ENCODE peak calls at places on chromosomes 3 and 15, in eight cellular contexts. F, D, E, Y, N, P, C and Q are unnamed samples.

GRCh38 chr3:177299250-177299649 is 102.0 kb upstream of the TBL1XR1 start:
- DNase-seq in P (no peak), D (no peak), F (no peak), E (no peak), N (no peak), C (no peak), Y (no peak), Q (no peak)

GRCh38 chr3:127698264-127699097 is 25.7 kb downstream of the ABTB1 start:
- DNase-seq in N (peak), Y (no peak), E (peak), F (no peak), D (no peak), C (no peak), P (peak), Q (no peak)

GRCh38 chr15:96293446-96293845 is 37.1 kb upstream of the NR2F2 start:
- DNase-seq in E (no peak), N (no peak), F (no peak), P (no peak), D (no peak), C (no peak), Y (no peak), Q (no peak)

GRCh38 chr3:121720163-121720562 is 29.4 kb downstream of the GOLGB1 start:
- DNase-seq in E (no peak), Y (no peak), P (no peak), N (no peak), F (no peak), C (no peak), D (no peak), Q (no peak)

GRCh38 chr3:105355355-105356063 is 11.2 kb upstream of the ALCAM start:
- DNase-seq in Y (no peak), F (no peak), C (no peak), N (no peak), D (no peak), E (no peak), P (no peak), Q (no peak)

GRCh38 chr15:35741881-35742280 is 195.9 kb upstream of the DPH6 start:
- DNase-seq in P (no peak), E (no peak), D (no peak), N (no peak), C (peak), Y (no peak), F (no peak), Q (no peak)

GRCh38 chr3:61452536-61452991 is 108.8 kb upstream of the PTPRG start:
- DNase-seq in D (no peak), C (peak), P (no peak), N (no peak), F (no peak), Y (no peak), E (no peak), Q (no peak)

GRCh38 chr3:67200618-67201017 is 202.5 kb downstream of the KBTBD8 start:
- DNase-seq in C (no peak), E (no peak), P (no peak), D (no peak), N (no peak), Y (no peak), F (no peak), Q (no peak)

GRCh38 chr15:26095710-26096330 is 232.7 kb upstream of the ATP10A start:
- DNase-seq in N (no peak), Y (no peak), F (peak), P (no peak), E (no peak), D (peak), C (no peak), Q (no peak)

GRCh38 chr3:69181592-69182211 is 59.3 kb upstream of the LMOD3 start:
- DNase-seq in Y (no peak), D (peak), P (no peak), C (peak), F (no peak), N (no peak), E (peak), Q (no peak)

GRCh38 chr3:9224490-9224889 is 25.0 kb downstream of the SRGAP3 start:
- DNase-seq in N (no peak), C (peak), P (no peak), E (no peak), F (no peak), Y (peak), D (no peak), Q (no peak)

GRCh38 chr3:14473411-14473891 is 66.7 kb downstream of the GRIP2 start:
- DNase-seq in C (no peak), Y (no peak), F (no peak), D (no peak), P (no peak), E (no peak), N (peak), Q (no peak)

GRCh38 chr3:150727653-150728502 is 24.2 kb upstream of the ERICH6 start:
- DNase-seq in Y (no peak), F (no peak), E (peak), N (no peak), P (no peak), C (no peak), D (no peak), Q (no peak)

GRCh38 chr15:46591462-46591861 is 956.6 kb downstream of the SQOR start:
- DNase-seq in F (no peak), N (no peak), Y (no peak), E (no peak), P (no peak), C (no peak), D (no peak), Q (no peak)

DNA sequence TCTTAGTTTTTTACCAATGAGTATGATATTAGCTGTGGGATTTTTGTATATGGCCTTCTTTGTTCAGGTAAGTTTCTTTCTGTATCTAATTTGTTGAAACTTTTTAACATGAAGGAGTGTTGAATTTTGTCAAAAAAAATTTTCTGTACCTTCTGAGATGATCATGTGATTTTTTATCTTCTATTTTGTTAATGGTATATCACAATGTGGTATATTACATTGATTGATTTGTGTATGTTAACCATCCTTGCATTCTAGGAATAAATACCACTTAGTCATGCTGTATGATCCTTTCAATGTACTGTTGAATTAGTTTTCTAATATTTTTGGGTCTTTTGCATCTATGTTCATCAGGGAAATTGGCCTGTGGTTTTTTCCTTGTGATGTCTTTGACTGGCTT is 92.5 kb upstream of the MNS1 start:
- DNase-seq in E (no peak), N (no peak), P (no peak), C (no peak), Y (no peak), D (no peak), F (no peak), Q (no peak)
- TF ChIP-seq CTCF in E (no peak), N (no peak), P (no peak), C (no peak), Y (no peak), D (no peak), F (no peak), Q (no peak)

DNA sequence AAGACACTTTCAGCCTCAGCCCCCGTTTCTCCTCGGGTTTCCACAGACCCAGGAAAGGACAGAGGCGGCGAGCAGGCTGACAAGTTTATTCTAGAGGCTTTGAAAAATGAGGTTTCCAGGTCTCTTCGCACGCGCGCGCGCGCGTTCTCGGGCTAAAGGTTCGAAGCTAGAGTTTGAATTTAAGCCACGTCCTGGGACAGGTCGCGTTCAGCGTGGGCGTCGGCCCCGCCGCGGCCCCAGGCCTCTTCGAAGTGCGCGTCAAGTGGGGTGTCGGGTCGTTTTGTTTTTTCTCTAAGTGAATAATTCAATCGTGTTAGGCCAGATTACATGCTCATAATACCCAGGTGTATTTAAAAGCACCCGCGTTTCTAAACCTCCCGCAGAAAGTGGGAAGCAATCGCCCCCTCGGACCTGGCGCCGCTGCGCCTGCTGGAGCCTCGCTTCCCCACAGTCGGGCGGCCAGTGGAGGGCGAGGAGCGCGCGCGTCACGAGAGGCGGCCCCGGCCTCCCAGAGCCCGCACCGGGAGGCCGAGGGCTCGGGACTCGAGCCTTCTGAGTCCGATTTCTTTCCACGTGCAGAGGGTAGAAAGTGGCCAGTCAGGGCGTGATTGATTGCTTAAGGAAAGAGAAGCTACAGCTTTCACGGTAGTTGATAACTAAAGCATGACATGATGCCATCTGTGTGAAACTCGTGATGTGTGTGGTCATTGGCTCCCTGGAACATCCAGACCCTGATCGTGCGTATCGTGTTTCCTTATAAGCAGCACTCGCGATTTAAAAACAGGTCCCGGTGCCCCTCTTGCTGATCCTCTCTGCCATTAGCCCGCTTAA is 15.8 kb upstream of the SOX2 start:
- DNase-seq in N (no peak), P (no peak), D (peak), C (no peak), F (no peak), Y (no peak), E (no peak), Q (no peak)
- TF ChIP-seq CTCF in N (no peak), P (no peak), D (no peak), C (no peak), F (no peak), Y (no peak), E (no peak), Q (no peak)

DNA sequence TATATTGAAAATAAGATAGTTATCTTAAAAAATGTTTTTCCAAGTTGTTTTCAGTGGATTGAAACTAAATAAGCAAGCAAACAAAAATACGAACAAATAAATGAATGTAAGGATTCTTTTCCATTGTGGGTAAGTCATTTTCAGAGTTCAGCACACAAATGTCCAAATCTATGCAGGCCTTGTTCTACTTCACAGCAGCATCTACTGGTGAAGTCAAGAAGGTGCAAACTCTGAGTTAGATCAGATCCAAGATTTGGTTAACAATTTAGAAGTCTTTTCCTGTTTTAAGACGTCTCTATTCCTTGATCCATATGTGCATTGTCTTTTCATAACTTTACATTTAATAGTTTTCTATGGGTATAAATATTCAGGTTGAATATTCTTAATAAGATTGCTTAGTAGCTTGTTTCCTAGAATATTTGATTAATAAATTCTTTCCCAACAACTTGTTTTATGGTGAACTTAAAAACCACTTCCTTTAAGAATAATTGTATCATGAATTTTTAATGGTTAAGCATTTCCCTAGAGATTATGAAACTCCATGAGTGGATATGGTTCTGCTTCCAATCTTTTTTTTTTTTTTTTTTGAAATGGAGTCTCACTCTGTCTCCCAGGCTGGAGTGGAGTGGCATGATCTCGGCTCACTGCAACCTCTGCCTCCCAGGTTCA is 10.5 kb downstream of the PTX3 start:
- DNase-seq in C (peak), F (peak), P (no peak), Y (no peak), N (no peak), E (no peak), D (peak), Q (no peak)
- TF ChIP-seq CTCF in C (peak), F (peak), P (peak), Y (no peak), N (peak), E (peak), D (peak), Q (peak)

GRCh38 chr15:24683736-24684135 is 8.2 kb downstream of the NPAP1 start:
- DNase-seq in D (no peak), E (no peak), N (no peak), C (no peak), Y (no peak), F (no peak), P (no peak), Q (no peak)

GRCh38 chr15:24684313-24684712 is 8.7 kb downstream of the NPAP1 start:
- DNase-seq in F (no peak), N (no peak), Y (no peak), D (no peak), P (no peak), E (no peak), C (no peak), Q (no peak)

GRCh38 chr15:24676431-24676830 is 856 bp downstream of the NPAP1 start:
- DNase-seq in D (peak), N (no peak), F (peak), P (no peak), C (no peak), Y (no peak), E (no peak), Q (no peak)

GRCh38 chr15:24675332-24676144 is at the start of gene NPAP1:
- DNase-seq in N (no peak), Y (no peak), C (no peak), E (no peak), D (no peak), P (no peak), F (peak), Q (no peak)

DNA sequence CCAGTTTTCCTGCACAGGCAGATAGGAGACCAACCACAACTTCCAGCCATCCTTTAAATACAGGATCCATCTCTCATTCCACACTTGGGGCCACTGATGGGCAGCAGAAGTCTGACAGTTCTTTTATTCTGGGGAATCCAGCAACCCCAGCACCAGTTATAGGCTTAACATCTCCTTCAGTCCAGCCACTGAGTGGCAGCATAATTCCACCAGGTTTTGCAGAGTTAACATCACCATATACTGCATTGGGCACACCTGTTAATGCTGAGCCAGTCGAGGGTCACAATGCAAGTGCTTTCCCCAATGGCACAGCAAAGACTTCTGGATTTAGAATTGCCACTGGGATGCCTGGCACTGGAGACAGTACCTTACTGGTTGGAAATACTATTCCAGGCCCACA is 2.9 kb downstream of the NPAP1 start:
- DNase-seq in E (no peak), F (peak), Y (no peak), D (peak), C (no peak), N (no peak), P (no peak), Q (no peak)
- TF ChIP-seq CTCF in E (no peak), F (peak), Y (no peak), D (peak), C (no peak), N (no peak), P (no peak), Q (no peak)

GRCh38 chr3:46370784-46371183 is at the start of gene CCR5:
- DNase-seq in C (no peak), D (no peak), Y (no peak), P (no peak), F (no peak), E (no peak), N (no peak), Q (no peak)

GRCh38 chr3:46375214-46375613 is 4.5 kb downstream of the CCR5 start:
- DNase-seq in E (no peak), F (no peak), C (no peak), Y (no peak), P (no peak), D (no peak), N (no peak), Q (no peak)

GRCh38 chr3:46374755-46375154 is 4.0 kb downstream of the CCR5 start:
- DNase-seq in C (no peak), Y (no peak), N (no peak), D (no peak), E (no peak), F (no peak), P (no peak), Q (no peak)

GRCh38 chr3:46371802-46372340 is 1.1 kb downstream of the CCR5 start:
- DNase-seq in N (no peak), E (no peak), F (no peak), D (no peak), P (no peak), C (no peak), Y (no peak), Q (no peak)

DNA sequence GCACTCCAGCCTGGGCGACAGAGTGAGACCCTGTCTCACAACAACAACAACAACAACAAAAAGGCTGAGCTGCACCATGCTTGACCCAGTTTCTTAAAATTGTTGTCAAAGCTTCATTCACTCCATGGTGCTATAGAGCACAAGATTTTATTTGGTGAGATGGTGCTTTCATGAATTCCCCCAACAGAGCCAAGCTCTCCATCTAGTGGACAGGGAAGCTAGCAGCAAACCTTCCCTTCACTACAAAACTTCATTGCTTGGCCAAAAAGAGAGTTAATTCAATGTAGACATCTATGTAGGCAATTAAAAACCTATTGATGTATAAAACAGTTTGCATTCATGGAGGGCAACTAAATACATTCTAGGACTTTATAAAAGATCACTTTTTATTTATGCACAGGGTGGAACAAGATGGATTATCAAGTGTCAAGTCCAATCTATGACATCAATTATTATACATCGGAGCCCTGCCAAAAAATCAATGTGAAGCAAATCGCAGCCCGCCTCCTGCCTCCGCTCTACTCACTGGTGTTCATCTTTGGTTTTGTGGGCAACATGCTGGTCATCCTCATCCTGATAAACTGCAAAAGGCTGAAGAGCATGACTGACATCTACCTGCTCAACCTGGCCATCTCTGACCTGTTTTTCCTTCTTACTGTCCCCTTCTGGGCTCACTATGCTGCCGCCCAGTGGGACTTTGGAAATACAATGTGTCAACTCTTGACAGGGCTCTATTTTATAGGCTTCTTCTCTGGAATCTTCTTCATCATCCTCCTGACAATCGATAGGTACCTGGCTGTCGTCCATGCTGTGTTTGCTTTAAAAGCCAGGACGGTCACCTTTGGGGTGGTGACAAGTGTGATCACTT is 2.0 kb downstream of the CCR5 start:
- DNase-seq in Y (peak), E (no peak), N (no peak), C (peak), D (peak), P (no peak), F (peak), Q (no peak)
- TF ChIP-seq CTCF in Y (peak), E (peak), N (peak), C (peak), D (peak), P (peak), F (peak), Q (peak)

DNA sequence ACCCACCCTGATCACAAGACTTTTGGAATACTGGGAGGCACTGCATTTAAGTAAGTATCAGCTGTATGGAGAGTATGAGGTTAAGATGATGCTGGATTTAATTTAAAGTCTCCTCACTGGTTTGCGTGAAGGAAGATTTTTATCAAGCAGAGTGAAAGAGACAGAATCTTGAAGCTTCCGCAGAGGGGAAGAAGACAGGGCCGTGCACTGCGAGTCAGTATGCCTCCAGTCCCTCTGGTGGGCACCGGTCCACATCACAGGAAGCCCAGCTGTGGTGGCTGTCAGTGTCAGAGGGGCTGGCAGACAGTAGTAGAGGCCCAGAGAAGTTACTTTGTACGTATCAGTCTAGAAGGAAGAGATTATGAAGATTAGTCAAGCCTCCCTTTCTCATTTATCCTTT is 379.0 kb upstream of the TPRG1 start:
- DNase-seq in D (peak), C (peak), N (peak), Y (no peak), F (peak), P (peak), E (no peak), Q (no peak)
- TF ChIP-seq CTCF in D (peak), C (peak), N (no peak), Y (no peak), F (peak), P (peak), E (no peak), Q (peak)

GRCh38 chr3:43879166-43879565 is 188.4 kb downstream of the ABHD5 start:
- DNase-seq in D (peak), F (peak), E (no peak), P (no peak), C (peak), N (no peak), Y (peak), Q (no peak)
- TF ChIP-seq CTCF in D (peak), F (peak), E (no peak), P (no peak), C (peak), N (peak), Y (peak), Q (no peak)

GRCh38 chr15:67180514-67181191 is 73.8 kb downstream of the AAGAB start:
- DNase-seq in C (no peak), D (peak), E (no peak), N (no peak), F (peak), Y (no peak), P (no peak), Q (no peak)
- TF ChIP-seq CTCF in C (no peak), D (peak), E (no peak), N (no peak), F (peak), Y (no peak), P (no peak), Q (no peak)

DNA sequence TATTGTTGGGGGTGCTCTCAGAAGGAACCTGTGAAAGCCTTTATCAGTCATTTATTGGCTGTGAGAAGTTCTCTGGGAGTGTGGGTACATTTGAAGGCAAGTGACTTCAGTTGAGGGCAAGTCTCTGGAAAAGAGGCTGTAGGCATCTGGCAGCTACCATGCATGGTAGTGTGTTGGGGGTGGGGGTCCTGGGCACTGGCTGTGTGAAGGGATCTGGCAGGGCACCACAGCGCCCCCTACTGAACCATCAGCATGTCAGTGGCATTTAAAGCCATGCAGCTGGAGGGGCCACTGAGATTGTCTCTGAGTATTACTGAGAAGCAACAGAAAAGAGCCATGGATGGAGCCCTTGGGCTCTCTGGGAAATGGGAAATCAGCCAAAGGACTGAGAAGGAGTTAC is 30.6 kb downstream of the CRTAP start:
- DNase-seq in N (no peak), D (peak), Y (peak), E (no peak), C (no peak), P (no peak), F (peak), Q (no peak)
- TF ChIP-seq CTCF in N (no peak), D (peak), Y (peak), E (peak), C (peak), P (peak), F (peak), Q (peak)

GRCh38 chr3:59143447-59143846 is 93.6 kb upstream of the CFAP20DC start:
- DNase-seq in P (no peak), Y (no peak), F (peak), C (no peak), D (no peak), E (no peak), N (no peak), Q (no peak)
- TF ChIP-seq CTCF in P (no peak), Y (no peak), F (peak), C (no peak), D (peak), E (no peak), N (no peak), Q (no peak)